ENCODE peak calls at places on chromosomes 5 and 9, in five cellular contexts. Y is D721Med, N is cardiac fibroblast, D is body of pancreas, M is left ventricle myocardium superior. K is an unnamed sample.

GRCh38 chr9:137174722-137175293 is 3.0 kb upstream of the TMEM210 start:
- DNase-seq in Y (no peak), N (no peak), D (no peak), M (no peak), K (no peak)

GRCh38 chr5:106677057-106677456 is 993.7 kb downstream of the EFNA5 start:
- DNase-seq in Y (no peak), N (no peak), D (no peak), M (no peak), K (no peak)

GRCh38 chr9:135229701-135230385 is 142.4 kb downstream of the OLFM1 start:
- DNase-seq in Y (no peak), N (no peak), D (no peak), M (peak), K (no peak)

GRCh38 chr5:122089096-122089495 is 11.0 kb upstream of the LOX start:
- DNase-seq in Y (no peak), N (peak), D (no peak), M (no peak), K (no peak)

GRCh38 chr5:145540375-145540774 is 294.8 kb downstream of the PRELID2 start:
- DNase-seq in Y (no peak), N (no peak), D (no peak), M (no peak), K (no peak)

GRCh38 chr5:33363537-33363936 is 77.2 kb upstream of the TARS1 start:
- DNase-seq in Y (no peak), N (peak), D (peak), M (no peak), K (no peak)

GRCh38 chr5:40428129-40428528 is 251.6 kb upstream of the PTGER4 start:
- DNase-seq in Y (no peak), N (peak), D (peak), M (peak), K (no peak)

GRCh38 chr9:120043448-120043847 is 536.5 kb downstream of the CDK5RAP2 start:
- DNase-seq in Y (no peak), N (no peak), D (no peak), M (no peak), K (peak)

GRCh38 chr5:171893290-171893890 is 107.8 kb downstream of the SMIM23 start:
- DNase-seq in Y (no peak), N (peak), D (no peak), M (no peak), K (no peak)

GRCh38 chr5:17910318-17910717 is 276.1 kb downstream of the TAF11L14 start:
- DNase-seq in Y (no peak), N (no peak), D (no peak), M (no peak), K (no peak)

GRCh38 chr9:79257671-79258410 is 313.9 kb upstream of the TLE4 start:
- DNase-seq in Y (no peak), N (no peak), D (no peak), M (no peak), K (no peak)

GRCh38 chr5:64166201-64166959 is 737 bp downstream of the RNF180 start:
- DNase-seq in Y (no peak), N (no peak), D (no peak), M (peak), K (peak)

GRCh38 chr9:127739614-127740322 is 4.7 kb upstream of the TOR2A start:
- DNase-seq in Y (no peak), N (peak), D (no peak), M (peak), K (peak)

GRCh38 chr5:127870914-127871313 is 167.7 kb downstream of the CCDC192 start:
- DNase-seq in Y (no peak), N (peak), D (peak), M (peak), K (peak)

GRCh38 chr5:96194597-96194996 is 232.9 kb upstream of the ELL2 start:
- DNase-seq in Y (no peak), N (no peak), D (no peak), M (no peak), K (no peak)

GRCh38 chr9:2047144-2047671 is 32.1 kb downstream of the SMARCA2 start:
- DNase-seq in Y (no peak), N (no peak), D (no peak), M (no peak), K (no peak)

GRCh38 chr5:126938461-126938860 is 91.9 kb downstream of the MARCHF3 start:
- DNase-seq in Y (no peak), N (peak), D (no peak), M (no peak), K (no peak)

GRCh38 chr5:135973323-135974018 is 18.7 kb upstream of the LECT2 start:
- DNase-seq in Y (no peak), N (peak), D (no peak), M (no peak), K (no peak)

GRCh38 chr5:89401012-89401411 is 518.0 kb upstream of the MEF2C start:
- DNase-seq in Y (no peak), N (no peak), D (no peak), M (no peak), K (no peak)

GRCh38 chr5:177483042-177483441 is 9.6 kb upstream of the DBN1 start:
- DNase-seq in Y (no peak), N (no peak), D (no peak), M (no peak), K (no peak)

GRCh38 chr9:97954550-97954989 is 16.6 kb upstream of the HEMGN start:
- DNase-seq in Y (no peak), N (peak), D (peak), M (no peak), K (peak)

GRCh38 chr5:134124289-134125194 is 10.1 kb downstream of the TCF7 start:
- DNase-seq in Y (no peak), N (no peak), D (no peak), M (no peak), K (no peak)

GRCh38 chr9:14561929-14562386 is 131.3 kb downstream of the ZDHHC21 start:
- DNase-seq in Y (no peak), N (no peak), D (peak), M (no peak), K (no peak)

GRCh38 chr5:122954719-122955118 is 81.8 kb downstream of the PPIC start:
- DNase-seq in Y (no peak), N (no peak), D (no peak), M (no peak), K (no peak)

GRCh38 chr9:108565651-108566378 is 290.0 kb downstream of the ACTL7B start:
- DNase-seq in Y (peak), N (peak), D (peak), M (peak), K (peak)

GRCh38 chr5:179290681-179291540 is 54.4 kb downstream of the ADAMTS2 start:
- DNase-seq in Y (no peak), N (no peak), D (no peak), M (peak), K (no peak)

GRCh38 chr5:80799041-80799440 is 144.3 kb upstream of the DHFR start:
- DNase-seq in Y (no peak), N (peak), D (no peak), M (peak), K (no peak)

GRCh38 chr5:107502711-107503110 is 168.0 kb downstream of the EFNA5 start:
- DNase-seq in Y (no peak), N (no peak), D (no peak), M (no peak), K (no peak)

GRCh38 chr9:12817702-12818101 is 42.9 kb downstream of the LURAP1L start:
- DNase-seq in Y (no peak), N (peak), D (peak), M (no peak), K (no peak)

GRCh38 chr9:122261469-122261881 is 3.2 kb downstream of the RBM18 start:
- DNase-seq in Y (no peak), N (peak), D (peak), M (peak), K (no peak)

K was measured in testis.